ENCODE peak calls at places on chromosomes 6 and 20, in five cellular contexts. X, N, M, D and H are unnamed samples.
A peak's percentile ranks its signal among the peaks of the same experiment; 100 is the strongest.

GRCh38 chr20:1415667-1416468 is 23.0 kb upstream of the FKBP1A start:
- DNase-seq in X (peak; percentile 98), N (peak; percentile 99), M (peak; percentile 67), D (no peak), H (peak; percentile 98)

GRCh38 chr20:36154696-36155628 is at the start of gene EPB41L1:
- DNase-seq in X (no peak), N (no peak), M (peak; percentile 44), D (no peak), H (no peak)

GRCh38 chr6:118468682-118469465 is 79.2 kb upstream of the PLN start:
- DNase-seq in X (peak; percentile 7), N (peak; percentile 50), M (peak; percentile 47), D (no peak), H (no peak)

GRCh38 chr6:161139766-161140553 is 133.9 kb downstream of the AGPAT4 start:
- DNase-seq in X (no peak), N (no peak), M (no peak), D (no peak), H (no peak)

GRCh38 chr6:143583542-143584330 is 72.2 kb upstream of the FUCA2 start:
- DNase-seq in X (no peak), N (no peak), M (peak; percentile 19), D (no peak), H (no peak)

GRCh38 chr6:135088818-135089809 is 34.5 kb upstream of the HBS1L start:
- DNase-seq in X (peak; percentile 81), N (no peak), M (no peak), D (peak; percentile 63), H (no peak)

GRCh38 chr20:48635791-48636267 is 192.0 kb downstream of the PREX1 start:
- DNase-seq in X (peak; percentile 26), N (peak; percentile 50), M (peak; percentile 76), D (no peak), H (no peak)

GRCh38 chr6:64376394-64376793 is 740.8 kb downstream of the PHF3 start:
- DNase-seq in X (no peak), N (no peak), M (no peak), D (no peak), H (no peak)

GRCh38 chr6:14100098-14100497 is 17.5 kb upstream of the CD83 start:
- DNase-seq in X (no peak), N (no peak), M (no peak), D (no peak), H (no peak)

GRCh38 chr6:117483004-117483644 is 650 bp downstream of the DCBLD1 start:
- DNase-seq in X (peak; percentile 57), N (peak; percentile 62), M (peak; percentile 79), D (no peak), H (no peak)

GRCh38 chr6:6569043-6569442 is 19.5 kb upstream of the LY86 start:
- DNase-seq in X (no peak), N (no peak), M (no peak), D (no peak), H (no peak)

GRCh38 chr6:16690244-16691142 is 70.8 kb downstream of the ATXN1 start:
- DNase-seq in X (peak; percentile 69), N (peak; percentile 66), M (no peak), D (no peak), H (no peak)

GRCh38 chr6:86581833-86582232 is 355.5 kb upstream of the HTR1E start:
- DNase-seq in X (peak; percentile 70), N (peak; percentile 40), M (no peak), D (no peak), H (no peak)

GRCh38 chr20:58014628-58015315 is 213.7 kb downstream of the ANKRD60 start:
- DNase-seq in X (peak; percentile 92), N (peak; percentile 91), M (no peak), D (no peak), H (no peak)

GRCh38 chr20:8132632-8133587 is 844 bp downstream of the PLCB1 start:
- DNase-seq in X (peak; percentile 28), N (no peak), M (peak; percentile 13), D (no peak), H (no peak)

GRCh38 chr6:100152201-100152600 is 158.2 kb upstream of the MCHR2 start:
- DNase-seq in X (no peak), N (no peak), M (no peak), D (no peak), H (no peak)

GRCh38 chr20:50987493-50988210 is 29.0 kb downstream of the MOCS3 start:
- DNase-seq in X (peak; percentile 80), N (peak; percentile 73), M (peak; percentile 92), D (peak; percentile 16), H (peak; percentile 75)

GRCh38 chr6:43943099-43943766 is 173.2 kb downstream of the VEGFA start:
- DNase-seq in X (no peak), N (no peak), M (no peak), D (no peak), H (no peak)

GRCh38 chr20:56443654-56444540 is 24.5 kb upstream of the RTF2 start:
- DNase-seq in X (no peak), N (peak; percentile 31), M (no peak), D (no peak), H (no peak)

GRCh38 chr6:48141975-48142374 is 31.0 kb upstream of the PTCHD4 start:
- DNase-seq in X (peak; percentile 85), N (peak; percentile 54), M (no peak), D (no peak), H (no peak)

GRCh38 chr20:32582659-32583580 is 2.2 kb downstream of the NOL4L start:
- DNase-seq in X (no peak), N (no peak), M (peak; percentile 87), D (no peak), H (no peak)
- TF ChIP-seq EZH2 in X (no peak), N (no peak), M (no peak), D (no peak), H (peak; percentile 85)

DNA sequence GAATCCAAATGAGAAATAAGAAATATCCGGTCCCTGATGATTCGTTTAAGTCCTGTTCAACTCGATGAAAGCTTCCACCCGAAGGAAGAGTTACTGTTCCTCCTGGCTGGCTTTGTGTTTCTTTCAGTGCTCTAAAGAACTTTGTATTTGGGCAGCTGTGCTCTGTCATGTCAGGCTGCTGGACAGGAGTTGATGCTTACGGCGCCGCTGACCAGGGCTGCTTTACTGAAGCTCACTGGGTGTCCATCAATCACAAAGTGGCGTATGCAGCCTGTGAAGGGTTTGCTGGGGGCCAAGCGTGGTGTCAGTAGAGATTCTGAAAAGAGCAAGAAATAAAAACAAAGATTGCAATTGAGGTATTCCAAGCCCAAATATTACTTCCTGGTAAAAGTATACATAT is 21.9 kb downstream of the FAM229B start:
- DNase-seq in X (no peak), N (no peak), M (no peak), D (no peak), H (no peak)
- TF ChIP-seq EZH2 in X (no peak), N (no peak), M (no peak), D (no peak), H (no peak)

GRCh38 chr6:150016324-150017185 is 8.8 kb downstream of the RAET1L start:
- DNase-seq in X (peak; percentile 56), N (peak; percentile 60), M (peak; percentile 82), D (no peak), H (peak; percentile 23)
- TF ChIP-seq EZH2 in X (no peak), N (no peak), M (no peak), D (no peak), H (no peak)

DNA sequence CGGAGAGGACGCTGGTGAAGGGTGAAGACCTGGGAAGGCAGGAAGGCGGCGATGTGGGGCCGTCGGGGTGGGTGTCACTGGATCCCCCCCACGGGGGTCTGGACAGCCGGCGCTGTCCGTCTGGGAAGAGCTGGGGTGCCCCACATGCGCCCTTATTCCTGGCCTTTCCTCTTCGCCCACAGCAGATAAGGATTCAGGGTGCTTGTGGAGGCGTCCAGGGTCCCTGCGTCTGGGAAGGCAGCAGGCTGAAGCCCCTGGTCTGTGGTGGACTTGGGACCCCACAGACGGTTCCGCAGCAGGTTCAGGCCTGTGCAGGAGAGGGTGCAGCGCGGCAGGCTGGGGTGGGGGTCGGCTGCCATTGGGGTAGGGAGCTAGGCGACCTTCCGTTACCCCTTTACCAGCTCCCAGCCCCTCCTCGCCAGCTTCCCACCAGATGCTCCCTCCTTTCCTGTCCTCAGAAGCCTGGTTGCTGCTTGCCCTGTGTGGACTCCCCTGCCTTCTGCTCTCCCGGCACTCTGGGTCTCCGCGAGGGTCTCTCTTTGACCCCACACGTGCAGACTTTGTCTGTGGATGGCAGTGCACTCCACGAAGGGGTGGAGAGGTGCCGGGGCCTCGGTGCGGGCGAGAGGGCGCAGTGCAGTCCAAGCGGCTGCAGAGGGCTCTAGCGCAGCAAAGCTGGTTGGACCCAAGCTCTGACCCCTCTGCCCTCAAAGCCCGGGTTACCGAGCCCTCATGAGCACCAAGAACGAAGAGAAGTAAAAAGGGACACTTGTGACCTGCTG is 2.1 kb upstream of the GATA5 start:
- DNase-seq in X (no peak), N (no peak), M (no peak), D (no peak), H (no peak)
- TF ChIP-seq EZH2 in X (no peak), N (no peak), M (peak; percentile 55), D (no peak), H (no peak)

GRCh38 chr6:150600302-150601017 is 775 bp downstream of the PLEKHG1 start:
- DNase-seq in X (peak; percentile 90), N (peak; percentile 78), M (peak; percentile 87), D (no peak), H (peak; percentile 26)
- TF ChIP-seq EZH2 in X (no peak), N (no peak), M (no peak), D (no peak), H (no peak)

DNA sequence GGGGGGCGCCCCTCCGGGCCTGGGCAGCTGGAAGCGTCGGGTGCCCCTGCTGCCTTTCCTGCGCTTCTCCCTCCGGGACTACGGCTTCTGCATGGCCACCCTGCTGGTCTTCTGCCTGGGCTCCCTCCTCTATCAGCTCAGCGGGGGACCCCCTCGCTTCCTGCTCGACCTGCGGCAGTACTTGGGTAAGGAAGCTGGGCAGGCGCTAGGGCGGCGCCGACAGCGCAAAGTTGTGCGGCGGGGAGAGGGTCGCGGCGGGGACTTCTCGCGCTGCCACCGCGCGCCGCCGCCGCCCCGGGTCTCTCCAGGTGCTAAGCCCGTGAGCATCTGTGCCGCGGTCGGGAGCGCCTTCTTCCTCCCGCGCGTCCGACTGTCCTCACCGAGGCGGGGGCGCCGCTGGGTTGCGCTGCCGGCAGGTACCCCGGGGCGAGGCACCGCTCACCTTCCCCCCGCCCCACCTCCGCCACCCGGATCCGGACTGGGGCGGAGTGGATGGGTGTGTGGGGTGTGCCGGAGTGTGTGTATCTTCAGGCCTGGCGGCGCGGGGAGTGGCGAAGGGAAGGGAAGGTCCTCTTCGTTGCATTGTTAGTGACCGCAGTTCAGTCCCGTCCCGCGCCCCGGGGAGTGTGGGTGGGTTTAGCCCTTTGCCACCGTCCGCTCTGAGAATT is 797 bp downstream of the UST start:
- DNase-seq in X (peak; percentile 68), N (no peak), M (peak; percentile 69), D (no peak), H (no peak)
- TF ChIP-seq EZH2 in X (no peak), N (no peak), M (no peak), D (no peak), H (no peak)